ENCODE peak calls at places on chromosome 12, in seven cellular contexts. N, Q, Y, I, R, B and V are unnamed samples.

GRCh38 chr12:51592034-51592705 is 1.1 kb downstream of the SCN8A start:
- DNase-seq in N (peak), B (no peak), Q (no peak), Y (peak), I (peak), R (no peak), V (no peak)

GRCh38 chr12:55972906-55973597 is 826 bp upstream of the RAB5B start:
- DNase-seq in Q (no peak), I (peak), B (no peak), N (no peak), Y (no peak), R (no peak), V (no peak)

GRCh38 chr12:49051373-49051764 is 9.2 kb downstream of the KMT2D start:
- DNase-seq in Q (no peak), B (no peak), N (no peak), I (no peak), Y (no peak), R (no peak), V (no peak)

GRCh38 chr12:47837190-47838171 is 17.8 kb upstream of the HDAC7 start:
- DNase-seq in I (peak), N (no peak), B (peak), Q (peak), Y (peak), R (peak), V (no peak)

GRCh38 chr12:129237881-129238280 is 384.6 kb downstream of the GLT1D1 start:
- DNase-seq in Q (no peak), N (no peak), I (no peak), R (no peak), Y (no peak), B (no peak), V (no peak)

GRCh38 chr12:44779766-44780165 is 96.3 kb downstream of the NELL2 start:
- DNase-seq in I (no peak), R (no peak), N (no peak), Y (no peak), B (no peak), Q (no peak), V (no peak)

GRCh38 chr12:107368586-107368985 is 275.2 kb upstream of the CRY1 start:
- DNase-seq in I (no peak), Y (no peak), R (no peak), N (no peak), Q (no peak), B (no peak), V (no peak)

GRCh38 chr12:132453361-132454133 is 36.4 kb upstream of the FBRSL1 start:
- DNase-seq in Q (no peak), Y (peak), I (peak), R (no peak), N (no peak), B (no peak), V (no peak)

GRCh38 chr12:87866602-87867292 is 162.5 kb downstream of the C12orf50 start:
- DNase-seq in B (peak), Q (peak), N (no peak), Y (peak), R (peak), I (peak), V (no peak)

GRCh38 chr12:26734510-26735248 is 98.3 kb downstream of the ITPR2 start:
- DNase-seq in Q (no peak), Y (no peak), I (no peak), N (no peak), B (no peak), R (no peak), V (no peak)

GRCh38 chr12:29889737-29890136 is 106.0 kb upstream of the TMTC1 start:
- DNase-seq in I (no peak), Q (peak), B (peak), R (peak), Y (peak), N (no peak), V (peak)

GRCh38 chr12:55728185-55728931 is 451 bp downstream of the CD63 start:
- DNase-seq in Y (peak), R (peak), I (peak), B (peak), N (no peak), Q (peak), V (no peak)

GRCh38 chr12:99810718-99811593 is 163.4 kb downstream of the GARIN6 start:
- DNase-seq in R (peak), I (peak), B (no peak), N (no peak), Q (peak), Y (peak), V (no peak)

GRCh38 chr12:4830568-4830967 is 79.1 kb upstream of the KCNA1 start:
- DNase-seq in Y (no peak), N (no peak), Q (no peak), R (no peak), B (no peak), I (no peak), V (no peak)

GRCh38 chr12:70367268-70368141 is 1.4 kb downstream of the KCNMB4 start:
- DNase-seq in Y (peak), I (no peak), R (no peak), Q (no peak), N (no peak), B (no peak), V (no peak)

GRCh38 chr12:96457191-96457930 is 32.0 kb upstream of the CFAP54 start:
- DNase-seq in I (no peak), Y (no peak), Q (no peak), N (no peak), R (no peak), B (no peak), V (no peak)

GRCh38 chr12:122893208-122894151 is 2.4 kb downstream of the VPS37B start:
- DNase-seq in I (no peak), N (no peak), R (no peak), Y (no peak), B (no peak), Q (no peak), V (no peak)

GRCh38 chr12:9113296-9113986 is 2.3 kb downstream of the A2M start:
- DNase-seq in R (no peak), Q (no peak), Y (no peak), I (no peak), B (no peak), N (no peak), V (no peak)
- H3K4me3 ChIP-seq in R (no peak), Q (no peak), Y (no peak), I (no peak), B (no peak), N (no peak), V (no peak)

DNA sequence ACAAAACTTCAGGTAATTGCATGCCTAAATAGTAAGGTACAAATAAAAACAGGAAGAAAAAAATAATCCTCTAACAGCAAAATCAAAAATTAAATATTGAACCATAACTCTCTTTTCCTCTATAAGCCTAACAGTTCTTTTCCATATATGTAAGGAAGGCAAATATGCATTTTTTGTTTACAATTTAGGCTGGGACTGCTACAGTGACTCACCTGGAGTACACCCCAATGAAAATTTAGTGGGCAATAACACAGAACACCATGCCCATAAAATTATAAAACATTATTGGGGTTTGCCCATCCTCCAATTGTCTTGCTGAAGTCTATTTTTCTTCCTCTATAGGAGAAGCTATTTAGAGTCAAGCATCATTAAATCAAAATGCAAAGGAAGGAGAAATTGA is 277.0 kb downstream of the PAWR start:
- DNase-seq in R (no peak), B (no peak), I (no peak), Q (no peak), N (no peak), Y (no peak), V (no peak)
- H3K4me3 ChIP-seq in R (no peak), B (no peak), I (no peak), Q (no peak), N (no peak), Y (no peak), V (no peak)

DNA sequence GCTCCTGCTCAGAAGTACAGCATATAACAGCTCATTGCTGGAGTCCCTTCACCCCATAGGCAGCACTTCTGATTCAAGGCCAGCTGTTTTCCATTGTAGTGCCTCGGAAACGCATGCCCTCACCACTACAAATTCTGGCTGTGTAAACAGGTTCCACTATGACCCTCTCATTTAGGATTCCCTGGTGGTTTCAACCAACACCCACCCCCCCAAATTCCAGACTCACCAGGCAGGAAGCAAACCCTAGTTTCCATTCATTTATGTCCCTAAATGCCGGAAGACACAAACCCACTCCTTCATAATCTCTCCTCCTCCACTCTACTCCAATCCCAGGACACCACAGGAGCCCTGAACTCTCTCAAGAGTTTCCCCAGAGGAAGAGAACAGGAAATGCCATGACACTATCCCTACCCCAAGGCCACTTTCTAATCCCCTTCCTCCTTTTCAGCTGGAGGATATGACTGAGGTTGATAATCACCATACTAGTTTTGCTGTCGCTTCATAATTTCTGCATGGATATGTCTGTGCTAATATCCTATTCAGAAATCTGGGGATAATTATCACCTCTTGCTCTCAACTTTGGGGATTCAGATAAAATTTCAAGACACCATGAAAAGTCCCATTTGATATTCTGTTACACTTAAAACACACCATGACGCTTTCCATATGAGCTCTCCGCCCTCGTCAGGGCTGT is 75.8 kb upstream of the TMPO start:
- DNase-seq in I (peak), Q (no peak), B (no peak), R (no peak), Y (peak), N (no peak), V (no peak)
- H3K4me3 ChIP-seq in I (no peak), Q (no peak), B (no peak), R (no peak), Y (peak), N (no peak), V (no peak)

GRCh38 chr12:113149361-113150150 is at the start of gene CFAP73:
- DNase-seq in Y (peak), I (peak), N (peak), R (peak), Q (peak), B (peak), V (no peak)
- H3K4me3 ChIP-seq in Y (peak), I (peak), N (peak), R (no peak), Q (no peak), B (no peak), V (no peak)

GRCh38 chr12:81974762-81975161 is 215.6 kb upstream of the PPFIA2 start:
- DNase-seq in R (no peak), Y (no peak), B (no peak), Q (no peak), N (no peak), I (no peak), V (no peak)
- H3K4me3 ChIP-seq in R (no peak), Y (no peak), B (no peak), Q (no peak), N (no peak), I (no peak), V (no peak)

DNA sequence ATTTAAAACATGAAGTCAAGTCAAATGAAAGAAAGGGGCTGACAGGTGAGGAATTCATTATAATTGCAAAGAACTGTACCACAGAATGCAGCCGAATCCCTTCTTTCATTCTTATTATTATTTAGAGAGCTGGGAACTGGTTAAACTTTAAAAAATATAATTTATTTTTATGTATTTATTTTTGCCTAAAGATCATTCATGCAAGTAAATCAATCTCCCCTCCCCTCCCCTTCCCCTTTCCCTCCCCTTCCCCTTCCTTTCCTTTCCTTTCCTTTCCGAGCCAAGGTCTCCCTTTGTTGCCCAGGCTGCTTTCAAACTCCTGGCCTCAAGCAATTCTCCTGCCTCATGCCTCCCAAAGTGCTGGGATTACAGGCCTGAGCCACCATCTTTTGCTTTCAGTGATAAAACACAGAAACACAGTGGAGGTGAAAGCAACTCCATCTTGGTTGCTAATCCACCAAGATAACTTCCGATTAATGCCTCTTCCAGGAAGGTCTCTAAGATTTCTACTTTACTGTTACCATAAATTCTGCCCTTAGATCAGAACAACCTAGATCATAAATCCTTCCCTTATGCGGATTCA is 6.0 kb upstream of the UBC start:
- DNase-seq in B (no peak), I (no peak), Y (no peak), Q (no peak), N (no peak), R (peak), V (no peak)
- H3K4me3 ChIP-seq in B (no peak), I (no peak), Y (peak), Q (peak), N (no peak), R (no peak), V (no peak)

GRCh38 chr12:8420506-8420905 is 35.3 kb upstream of the CLEC6A start:
- DNase-seq in Q (no peak), R (no peak), N (no peak), Y (no peak), I (no peak), B (no peak), V (no peak)
- H3K4me3 ChIP-seq in Q (no peak), R (no peak), N (no peak), Y (no peak), I (no peak), B (no peak), V (no peak)

DNA sequence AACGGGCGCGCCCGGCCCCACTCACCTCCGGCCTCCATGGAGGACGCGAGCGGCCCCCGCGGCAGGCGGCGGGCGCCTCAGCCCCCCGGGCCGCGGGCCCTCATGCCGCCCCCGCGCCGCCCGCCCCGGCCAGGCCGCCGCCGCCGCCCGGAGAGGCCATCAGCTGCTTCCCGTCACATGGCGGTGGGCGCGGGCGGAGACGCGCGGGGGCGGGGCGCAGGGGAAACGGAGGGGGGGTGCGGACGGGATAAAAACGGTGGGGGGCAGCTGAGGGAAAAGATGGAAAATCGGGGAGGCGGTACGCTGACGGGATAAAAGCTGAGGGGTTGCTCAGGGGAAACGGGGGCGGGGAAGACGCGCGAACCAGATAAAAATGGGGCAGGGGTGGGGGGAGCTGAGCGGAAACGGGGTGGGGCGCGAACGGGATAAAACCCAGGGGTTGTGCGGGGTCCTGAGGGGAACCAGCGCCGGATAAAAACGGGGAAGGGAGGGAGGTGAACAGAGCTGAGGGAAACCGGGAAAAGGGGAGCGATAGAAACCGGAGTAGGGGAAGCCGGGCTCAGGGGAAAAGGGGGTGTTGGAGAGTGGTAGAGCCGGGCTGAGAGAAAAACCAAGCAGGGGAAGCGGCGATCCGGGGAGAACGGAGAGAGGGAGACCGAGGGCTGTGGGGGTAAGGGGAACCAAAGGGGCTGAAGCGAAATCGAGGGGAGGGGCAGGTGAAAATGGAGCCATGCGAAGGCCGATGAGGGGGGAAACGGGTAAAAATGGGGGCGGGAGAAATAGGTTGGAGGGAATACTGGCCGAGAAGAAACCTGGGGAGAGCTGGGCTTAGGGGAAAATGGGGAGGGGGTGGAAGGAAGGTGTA is at the start of gene WSB2:
- DNase-seq in I (peak), R (peak), Y (peak), B (peak), Q (peak), N (no peak), V (peak)
- H3K4me3 ChIP-seq in I (peak), R (peak), Y (peak), B (peak), Q (peak), N (peak), V (peak)

GRCh38 chr12:94079965-94080683 is 68.3 kb upstream of the PLXNC1 start:
- DNase-seq in N (no peak), R (no peak), I (no peak), Q (no peak), Y (no peak), B (no peak), V (no peak)
- H3K4me3 ChIP-seq in N (no peak), R (no peak), I (no peak), Q (no peak), Y (no peak), B (no peak), V (no peak)

GRCh38 chr12:32366704-32367103 is 32.7 kb upstream of the FGD4 start:
- DNase-seq in Y (no peak), B (no peak), R (no peak), I (no peak), Q (no peak), N (no peak), V (no peak)

GRCh38 chr12:32362892-32363291 is 36.5 kb upstream of the FGD4 start:
- DNase-seq in N (no peak), B (no peak), R (no peak), Q (no peak), I (no peak), Y (no peak), V (no peak)

GRCh38 chr12:32369202-32369601 is 30.2 kb upstream of the FGD4 start:
- DNase-seq in Q (no peak), N (no peak), I (no peak), B (no peak), R (no peak), Y (no peak), V (no peak)

GRCh38 chr12:32367381-32367780 is 32.0 kb upstream of the FGD4 start:
- DNase-seq in N (no peak), R (no peak), Q (no peak), I (no peak), B (no peak), Y (no peak), V (no peak)

DNA sequence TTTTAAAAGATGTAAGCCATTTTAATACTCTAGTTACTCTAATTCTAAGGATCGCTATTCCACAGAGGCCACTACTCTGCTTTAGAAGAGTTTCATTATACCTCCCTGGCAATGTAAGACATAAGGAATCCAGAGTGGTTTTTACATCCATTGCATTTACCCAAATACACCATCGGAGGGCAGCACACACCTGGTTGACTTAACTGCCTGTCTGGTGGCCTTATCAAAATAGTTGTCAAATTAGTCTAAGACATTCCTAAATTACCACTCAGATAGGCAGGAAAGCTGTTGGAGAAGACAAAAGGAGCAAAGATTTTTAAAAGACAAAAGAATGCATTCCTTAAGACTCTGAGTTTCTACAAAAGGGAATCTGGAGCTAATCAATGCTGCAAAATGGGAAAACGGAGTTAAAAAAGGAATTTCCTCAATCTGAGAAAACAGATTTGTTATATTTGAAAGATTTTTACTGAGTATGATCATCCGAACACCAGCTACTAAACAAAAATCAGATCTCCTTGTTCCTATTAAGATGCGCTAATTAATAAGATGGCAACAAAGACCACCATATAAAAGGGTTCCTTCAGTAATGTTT is 33.8 kb upstream of the FGD4 start:
- DNase-seq in B (peak), R (peak), Y (peak), N (peak), I (peak), Q (peak), V (peak)
- H3K4me3 ChIP-seq in B (no peak), R (no peak), Y (no peak), N (no peak), I (no peak), Q (no peak), V (no peak)